ENCODE peak calls at places on chromosomes 12 and 14, in nine cellular contexts. Z is CD14-positive monocyte, G is stromal cell of bone marrow, H is omental fat pad, F is GM13976, M is choroid plexus epithelial cell, D is amygdala, Q is mesothelial cell of epicardium, B is HAP-1. V is an unnamed sample.

GRCh38 chr12:110179291-110179690 is 55.1 kb downstream of the IFT81 start:
- DNase-seq in D (no peak), Q (no peak), G (peak; percentile 48), H (no peak), F (no peak), B (peak; percentile 80), M (peak; percentile 41), Z (no peak), V (peak; percentile 60)

GRCh38 chr12:116821291-116821690 is 60.0 kb downstream of the HRK start:
- DNase-seq in Q (no peak), M (no peak), G (no peak), Z (no peak), F (no peak), B (no peak), H (no peak), D (no peak), V (no peak)

GRCh38 chr12:22121224-22121623 is 75.2 kb downstream of the CMAS start:
- DNase-seq in Q (no peak), G (no peak), F (peak; percentile 35), H (no peak), Z (no peak), B (no peak), M (no peak), D (no peak), V (no peak)

GRCh38 chr12:46154221-46154975 is 114.4 kb downstream of the SLC38A1 start:
- DNase-seq in Z (no peak), M (peak; percentile 17), F (no peak), G (peak; percentile 38), H (no peak), D (no peak), Q (no peak), B (no peak), V (peak; percentile 86)

GRCh38 chr14:23183479-23183878 is at the start of gene SLC7A8:
- DNase-seq in Z (no peak), G (no peak), Q (peak; percentile 34), M (no peak), D (peak; percentile 38), B (peak; percentile 66), F (no peak), H (peak; percentile 58), V (peak; percentile 54)

GRCh38 chr12:53186745-53187144 is 6.0 kb upstream of the CSAD start:
- DNase-seq in M (no peak), H (no peak), F (no peak), Q (no peak), D (no peak), Z (no peak), B (no peak), G (no peak), V (no peak)

GRCh38 chr14:49619730-49620129 is 696 bp downstream of the RPL36AL start:
- DNase-seq in B (peak; percentile 32), D (no peak), G (no peak), F (no peak), M (no peak), Q (no peak), Z (no peak), H (no peak), V (no peak)

GRCh38 chr12:93915411-93915810 is 233.0 kb upstream of the PLXNC1 start:
- DNase-seq in B (no peak), D (no peak), G (no peak), Z (no peak), M (no peak), F (no peak), H (no peak), Q (no peak), V (no peak)

GRCh38 chr12:113259499-113259953 is 38.3 kb downstream of the TPCN1 start:
- DNase-seq in B (no peak), M (peak; percentile 49), Q (no peak), F (no peak), G (peak; percentile 36), H (no peak), Z (no peak), D (peak; percentile 50), V (peak; percentile 36)